ENCODE peak calls at places on chromosomes 7 and 10, in six cellular contexts. One of them, this sample, is unnamed.

GRCh38 chr10:24417053-24417452 is 208.1 kb downstream of the KIAA1217 start:
- DNase-seq in WTC11: no peak
- DNase-seq in epithelial cell of esophagus: no peak
- DNase-seq in choroid plexus epithelial cell: no peak
- DNase-seq in kidney: no peak
- DNase-seq in suprapubic skin: no peak
- DNase-seq in this sample: no peak

GRCh38 chr10:15442056-15442455 is 71.0 kb upstream of the FAM171A1 start:
- DNase-seq in WTC11: no peak
- DNase-seq in epithelial cell of esophagus: no peak
- DNase-seq in choroid plexus epithelial cell: no peak
- DNase-seq in kidney: no peak
- DNase-seq in suprapubic skin: no peak
- DNase-seq in this sample: no peak

GRCh38 chr10:34187201-34187600 is 627.9 kb downstream of the PARD3 start:
- DNase-seq in WTC11: no peak
- DNase-seq in epithelial cell of esophagus: no peak
- DNase-seq in choroid plexus epithelial cell: no peak
- DNase-seq in kidney: no peak
- DNase-seq in suprapubic skin: no peak
- DNase-seq in this sample: no peak

GRCh38 chr10:118568327-118568848 is 27.1 kb downstream of the PRLHR start:
- DNase-seq in WTC11: peak; percentile 17
- DNase-seq in epithelial cell of esophagus: peak; percentile 52
- DNase-seq in choroid plexus epithelial cell: peak; percentile 76
- DNase-seq in kidney: no peak
- DNase-seq in suprapubic skin: no peak
- DNase-seq in this sample: peak; percentile 79

GRCh38 chr10:83764681-83765080 is 374.6 kb upstream of the GHITM start:
- DNase-seq in WTC11: no peak
- DNase-seq in epithelial cell of esophagus: peak; percentile 27
- DNase-seq in choroid plexus epithelial cell: peak; percentile 1
- DNase-seq in kidney: no peak
- DNase-seq in suprapubic skin: no peak
- DNase-seq in this sample: peak; percentile 87

GRCh38 chr10:13972609-13973008 is 358.1 kb downstream of the FRMD4A start:
- DNase-seq in WTC11: no peak
- DNase-seq in epithelial cell of esophagus: no peak
- DNase-seq in choroid plexus epithelial cell: no peak
- DNase-seq in kidney: no peak
- DNase-seq in suprapubic skin: no peak
- DNase-seq in this sample: no peak

GRCh38 chr10:119292968-119293367 is 85.6 kb downstream of the GRK5 start:
- DNase-seq in WTC11: no peak
- DNase-seq in epithelial cell of esophagus: no peak
- DNase-seq in choroid plexus epithelial cell: no peak
- DNase-seq in kidney: no peak
- DNase-seq in suprapubic skin: no peak
- DNase-seq in this sample: no peak

GRCh38 chr7:120547605-120548004 is 274.6 kb downstream of the KCND2 start:
- DNase-seq in WTC11: no peak
- DNase-seq in epithelial cell of esophagus: no peak
- DNase-seq in choroid plexus epithelial cell: no peak
- DNase-seq in kidney: no peak
- DNase-seq in suprapubic skin: no peak
- DNase-seq in this sample: no peak

GRCh38 chr7:122161628-122162027 is 17.6 kb upstream of the AASS start:
- DNase-seq in WTC11: no peak
- DNase-seq in epithelial cell of esophagus: no peak
- DNase-seq in choroid plexus epithelial cell: peak; percentile 21
- DNase-seq in kidney: no peak
- DNase-seq in suprapubic skin: no peak
- DNase-seq in this sample: no peak

GRCh38 chr10:102268333-102268999 is 23.1 kb downstream of the GBF1 start:
- DNase-seq in WTC11: no peak
- DNase-seq in epithelial cell of esophagus: no peak
- DNase-seq in choroid plexus epithelial cell: peak; percentile 47
- DNase-seq in kidney: no peak
- DNase-seq in suprapubic skin: no peak
- DNase-seq in this sample: no peak
- TF ChIP-seq CTCF in WTC11: no peak
- TF ChIP-seq CTCF in epithelial cell of esophagus: no peak
- TF ChIP-seq CTCF in choroid plexus epithelial cell: no peak
- TF ChIP-seq CTCF in kidney: no peak
- TF ChIP-seq CTCF in suprapubic skin: no peak
- TF ChIP-seq CTCF in this sample: no peak

GRCh38 chr7:7157887-7158271 is 24.5 kb upstream of the C1GALT1 start:
- DNase-seq in WTC11: no peak
- DNase-seq in epithelial cell of esophagus: peak; percentile 44
- DNase-seq in choroid plexus epithelial cell: peak; percentile 81
- DNase-seq in kidney: no peak
- DNase-seq in suprapubic skin: no peak
- DNase-seq in this sample: no peak
- TF ChIP-seq CTCF in WTC11: no peak
- TF ChIP-seq CTCF in epithelial cell of esophagus: no peak
- TF ChIP-seq CTCF in choroid plexus epithelial cell: no peak
- TF ChIP-seq CTCF in kidney: no peak
- TF ChIP-seq CTCF in suprapubic skin: no peak
- TF ChIP-seq CTCF in this sample: no peak

GRCh38 chr7:131513245-131514061 is 43.0 kb downstream of the PODXL start:
- DNase-seq in WTC11: peak; percentile 90
- DNase-seq in epithelial cell of esophagus: peak; percentile 88
- DNase-seq in choroid plexus epithelial cell: peak; percentile 91
- DNase-seq in kidney: peak; percentile 93
- DNase-seq in suprapubic skin: peak; percentile 86
- DNase-seq in this sample: peak; percentile 86
- TF ChIP-seq CTCF in WTC11: peak; percentile 98
- TF ChIP-seq CTCF in epithelial cell of esophagus: peak; percentile 98
- TF ChIP-seq CTCF in choroid plexus epithelial cell: peak; percentile 99
- TF ChIP-seq CTCF in kidney: peak; percentile 94
- TF ChIP-seq CTCF in suprapubic skin: peak; percentile 98
- TF ChIP-seq CTCF in this sample: peak; percentile 87

GRCh38 chr10:72164617-72165016 is 51.2 kb upstream of the ANAPC16 start:
- DNase-seq in WTC11: no peak
- DNase-seq in epithelial cell of esophagus: no peak
- DNase-seq in choroid plexus epithelial cell: peak; percentile 17
- DNase-seq in kidney: no peak
- DNase-seq in suprapubic skin: no peak
- DNase-seq in this sample: no peak
- TF ChIP-seq CTCF in WTC11: no peak
- TF ChIP-seq CTCF in epithelial cell of esophagus: no peak
- TF ChIP-seq CTCF in choroid plexus epithelial cell: no peak
- TF ChIP-seq CTCF in kidney: no peak
- TF ChIP-seq CTCF in suprapubic skin: no peak
- TF ChIP-seq CTCF in this sample: no peak